ENCODE peak calls at places on chromosomes 11 and 22, in four cellular contexts. B, Q, G and T are unnamed samples.

GRCh38 chr11:65419773-65420481 is 2.7 kb upstream of the NEAT1 start:
- DNase-seq in B (peak), Q (peak), G (peak), T (peak)

GRCh38 chr11:86814775-86815174 is 14.4 kb downstream of the PRSS23 start:
- DNase-seq in B (no peak), Q (peak), G (no peak), T (no peak)

GRCh38 chr11:21894492-21894891 is 298.4 kb upstream of the ANO5 start:
- DNase-seq in B (no peak), Q (no peak), G (no peak), T (no peak)

GRCh38 chr11:112797072-112797471 is 164.1 kb upstream of the NCAM1 start:
- DNase-seq in B (no peak), Q (no peak), G (no peak), T (no peak)

GRCh38 chr11:46243796-46244109 is 33.7 kb upstream of the CREB3L1 start:
- DNase-seq in B (no peak), Q (no peak), G (no peak), T (no peak)

GRCh38 chr11:36510567-36511020 is 522 bp upstream of the TRAF6 start:
- DNase-seq in B (no peak), Q (peak), G (peak), T (no peak)

GRCh38 chr11:118522571-118523072 is 4.7 kb upstream of the TTC36 start:
- DNase-seq in B (no peak), Q (peak), G (peak), T (no peak)

GRCh38 chr22:17562906-17563870 is at the start of gene SLC25A18:
- DNase-seq in B (peak), Q (no peak), G (no peak), T (no peak)

GRCh38 chr11:15936011-15936410 is 420.3 kb downstream of the SOX6 start:
- DNase-seq in B (no peak), Q (no peak), G (no peak), T (no peak)

GRCh38 chr11:114317738-114318137 is 21.5 kb downstream of the NNMT start:
- DNase-seq in B (no peak), Q (peak), G (peak), T (no peak)

GRCh38 chr22:41517172-41518047 is 26.9 kb downstream of the POLR3H start:
- DNase-seq in B (peak), Q (peak), G (peak), T (peak)

GRCh38 chr11:61776561-61777075 is 15.8 kb downstream of the TMEM258 start:
- DNase-seq in B (peak), Q (peak), G (peak), T (peak)